ENCODE peak calls at places on chromosomes 5 and 9, in five cellular contexts. J is right cardiac atrium, V is endothelial cell of umbilical vein, R is AG04449, F is tibial nerve. H is an unnamed sample.

GRCh38 chr9:110258671-110259070 is 2.4 kb upstream of the TXN start:
- DNase-seq in J (no peak), V (no peak), R (no peak), F (no peak), H (no peak)

GRCh38 chr5:419970-420369 is 23.0 kb upstream of the EXOC3 start:
- DNase-seq in J (no peak), V (no peak), R (no peak), F (no peak), H (no peak)

GRCh38 chr5:140468188-140468587 is 66.6 kb downstream of the ANKHD1 start:
- DNase-seq in J (no peak), V (no peak), R (no peak), F (no peak), H (no peak)

GRCh38 chr9:27368317-27368985 is 71.5 kb upstream of the EQTN start:
- DNase-seq in J (no peak), V (no peak), R (no peak), F (peak; percentile 65), H (no peak)

GRCh38 chr5:136135536-136135935 is 2.9 kb downstream of the SMAD5 start:
- DNase-seq in J (no peak), V (no peak), R (no peak), F (no peak), H (no peak)

GRCh38 chr5:136677219-136677618 is 311.9 kb upstream of the TRPC7 start:
- DNase-seq in J (no peak), V (no peak), R (peak; percentile 71), F (no peak), H (no peak)

GRCh38 chr5:139814704-139815280 is 19.2 kb downstream of the PSD2 start:
- DNase-seq in J (no peak), V (no peak), R (no peak), F (no peak), H (no peak)

GRCh38 chr5:94623026-94623425 is 4.6 kb downstream of the SLF1 start:
- DNase-seq in J (no peak), V (no peak), R (no peak), F (no peak), H (no peak)

GRCh38 chr9:77892171-77892570 is 139.4 kb downstream of the GNAQ start:
- DNase-seq in J (no peak), V (no peak), R (no peak), F (no peak), H (no peak)

GRCh38 chr5:84115727-84116126 is 269.0 kb downstream of the EDIL3 start:
- DNase-seq in J (no peak), V (no peak), R (no peak), F (no peak), H (no peak)

GRCh38 chr5:144203750-144204596 is 33.3 kb downstream of the KCTD16 start:
- DNase-seq in J (no peak), V (peak; percentile 81), R (no peak), F (peak; percentile 87), H (no peak)

GRCh38 chr9:8186553-8186952 is 387.0 kb upstream of the DMAC1 start:
- DNase-seq in J (no peak), V (no peak), R (no peak), F (no peak), H (no peak)

GRCh38 chr5:120657083-120657482 is 193.0 kb downstream of the PRR16 start:
- DNase-seq in J (no peak), V (no peak), R (no peak), F (no peak), H (no peak)

GRCh38 chr5:127705120-127705892 is 2.1 kb downstream of the CCDC192 start:
- DNase-seq in J (no peak), V (peak; percentile 41), R (no peak), F (peak; percentile 43), H (no peak)

GRCh38 chr5:37435261-37435660 is 56.1 kb downstream of the WDR70 start:
- DNase-seq in J (no peak), V (no peak), R (no peak), F (no peak), H (no peak)

GRCh38 chr9:81410201-81410600 is 279.1 kb downstream of the TLE1 start:
- DNase-seq in J (no peak), V (peak; percentile 44), R (peak; percentile 26), F (no peak), H (no peak)

GRCh38 chr9:86460211-86461002 is 106.2 kb upstream of the TUT7 start:
- DNase-seq in J (no peak), V (no peak), R (no peak), F (no peak), H (no peak)
- H3K4me3 ChIP-seq in J (no peak overlapping the region), V (no peak overlapping the region), R (no peak overlapping the region), F (no peak overlapping the region), H (no peak overlapping the region)

DNA sequence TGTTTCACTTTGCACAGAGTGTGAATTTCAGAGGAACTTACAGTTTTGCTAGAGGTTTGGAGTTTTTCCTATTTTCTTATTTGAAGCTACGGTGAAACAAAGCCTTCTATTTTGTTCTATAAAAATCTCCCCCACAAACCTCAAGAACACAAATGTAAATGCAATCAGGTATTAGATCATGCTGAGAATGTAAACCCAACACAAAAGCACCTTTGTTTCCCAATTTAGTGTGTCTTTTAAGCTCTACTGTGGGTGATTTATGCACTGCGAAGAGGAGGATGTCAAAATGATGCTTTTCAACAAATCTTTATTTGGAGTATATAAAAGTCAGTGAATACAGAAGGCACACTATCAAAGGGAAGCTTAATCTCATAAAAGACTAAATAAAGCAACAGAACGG is 4.3 kb upstream of the DRD1 start:
- DNase-seq in J (no peak), V (no peak), R (no peak), F (no peak), H (no peak)
- H3K4me3 ChIP-seq in J (no peak overlapping the region), V (no peak overlapping the region), R (no peak overlapping the region), F (no peak overlapping the region), H (no peak overlapping the region)

GRCh38 chr5:151682240-151682639 is 4.5 kb downstream of the SPARC start:
- DNase-seq in J (no peak), V (no peak), R (no peak), F (no peak), H (no peak)

GRCh38 chr5:151683444-151683843 is 3.3 kb downstream of the SPARC start:
- DNase-seq in J (no peak), V (no peak), R (no peak), F (no peak), H (no peak)

GRCh38 chr5:151682751-151683331 is 3.9 kb downstream of the SPARC start:
- DNase-seq in J (peak; percentile 76), V (peak; percentile 27), R (no peak), F (no peak), H (no peak)

GRCh38 chr5:151684690-151685361 is 1.9 kb downstream of the SPARC start:
- DNase-seq in J (no peak), V (peak; percentile 92), R (peak; percentile 87), F (peak; percentile 71), H (peak; percentile 87)

DNA sequence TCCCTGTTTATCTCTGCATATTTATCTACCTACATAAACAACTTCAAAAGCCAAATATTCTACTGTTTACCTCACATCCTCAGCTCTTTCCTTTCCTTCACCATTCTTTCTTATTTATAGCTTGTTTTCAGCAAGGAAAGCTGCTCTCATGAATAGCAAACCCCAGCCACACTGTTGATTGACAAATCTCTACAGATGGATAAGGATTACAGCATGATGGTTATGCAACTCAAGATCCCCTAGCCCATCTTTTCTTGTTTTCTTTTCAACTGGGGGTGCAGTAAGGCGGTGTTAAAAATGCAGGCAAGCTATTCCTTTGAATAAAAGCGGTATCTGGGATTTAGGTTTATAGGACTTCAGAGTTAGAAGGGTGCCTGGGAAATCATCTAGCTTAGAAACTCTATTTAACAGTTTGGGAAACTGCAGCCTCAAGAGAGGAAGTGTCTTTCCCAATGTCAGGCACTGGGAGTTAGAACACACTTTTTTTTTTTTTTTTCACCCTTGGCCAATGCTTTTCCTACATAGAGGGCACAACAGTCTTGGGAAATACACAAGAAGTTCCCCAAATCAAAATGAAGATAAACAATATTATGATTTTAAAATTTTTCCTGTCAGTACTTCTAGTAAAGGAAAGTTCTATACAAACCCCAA is 2.7 kb downstream of the SPARC start:
- DNase-seq in J (no peak), V (peak; percentile 25), R (no peak), F (no peak), H (no peak)
- H3K4me3 ChIP-seq in J (peak overlapping the region; percentile 78), V (peak overlapping the region; percentile 98), R (peak overlapping the region; percentile 100), F (peak overlapping the region; percentile 49), H (peak overlapping the region; percentile 87)

GRCh38 chr5:100595152-100595811 is 60.1 kb downstream of the FAM174A start:
- DNase-seq in J (peak; percentile 70), V (peak; percentile 96), R (peak; percentile 85), F (no peak), H (no peak)
- H3K4me3 ChIP-seq in J (peak overlapping the region; percentile 25), V (peak overlapping the region; percentile 54), R (peak overlapping the region; percentile 6), F (no peak overlapping the region), H (peak overlapping the region; percentile 51)

GRCh38 chr9:18472915-18473314 is 1.0 kb upstream of the ADAMTSL1 start:
- DNase-seq in J (peak; percentile 68), V (peak; percentile 63), R (no peak), F (no peak), H (no peak)
- H3K4me3 ChIP-seq in J (no peak overlapping the region), V (peak overlapping the region; percentile 51), R (peak overlapping the region; percentile 84), F (no peak overlapping the region), H (no peak overlapping the region)

GRCh38 chr9:91163773-91164471 is 197.8 kb downstream of the AUH start:
- DNase-seq in J (no peak), V (no peak), R (no peak), F (no peak), H (peak; percentile 71)

GRCh38 chr9:91161465-91162275 is 200.0 kb downstream of the AUH start:
- DNase-seq in J (no peak), V (no peak), R (no peak), F (no peak), H (peak; percentile 58)

GRCh38 chr9:91163441-91163772 is 198.3 kb downstream of the AUH start:
- DNase-seq in J (no peak), V (no peak), R (no peak), F (no peak), H (peak; percentile 56)

GRCh38 chr9:91162311-91162710 is 199.4 kb downstream of the AUH start:
- DNase-seq in J (no peak), V (no peak), R (no peak), F (no peak), H (no peak)

GRCh38 chr9:91162784-91163440 is 198.8 kb downstream of the AUH start:
- DNase-seq in J (peak; percentile 71), V (no peak), R (no peak), F (no peak), H (peak; percentile 68)
- H3K4me3 ChIP-seq in J (no peak overlapping the region), V (no peak overlapping the region), R (no peak overlapping the region), F (no peak overlapping the region), H (no peak overlapping the region)

DNA sequence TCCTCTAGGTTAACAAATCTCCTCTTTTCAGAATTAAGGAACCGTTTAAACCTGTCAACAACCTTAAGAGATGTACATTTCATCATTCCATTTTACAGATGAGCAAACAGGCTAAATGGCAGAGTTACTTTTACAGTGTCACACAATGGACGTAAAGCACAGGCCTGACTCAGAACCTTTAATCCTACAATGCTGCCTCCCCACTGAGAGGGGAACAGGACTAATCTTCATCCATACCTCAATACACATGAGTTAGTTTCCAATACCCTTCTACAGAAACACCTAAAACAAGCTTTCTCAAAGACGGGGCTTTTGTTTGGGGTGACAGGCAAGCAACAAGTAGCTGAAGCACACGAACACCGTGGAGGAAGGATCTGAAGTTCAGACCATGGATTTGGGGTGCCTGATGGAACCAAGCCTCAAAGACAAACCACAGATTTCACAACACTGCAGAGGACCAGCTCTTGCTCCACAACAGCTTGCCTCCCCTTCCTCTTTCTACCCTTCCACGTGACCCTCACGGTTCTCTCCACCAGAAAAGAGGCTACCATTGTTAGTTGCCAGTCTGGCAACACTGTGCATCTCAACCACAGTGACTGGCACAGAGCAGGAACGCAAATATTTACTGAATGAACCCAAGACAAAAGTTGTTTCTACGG is 1.8 kb downstream of the RNF130 start:
- DNase-seq in J (no peak), V (no peak), R (no peak), F (peak; percentile 70), H (no peak)
- H3K4me3 ChIP-seq in J (peak overlapping the region; percentile 83), V (no peak overlapping the region), R (peak overlapping the region; percentile 81), F (peak overlapping the region; percentile 91), H (peak overlapping the region; percentile 99)

H was measured in coronary artery.